ENCODE peak calls at places on chromosomes 12 and 14, in four cellular contexts. U is neuronal stem cell, W is breast epithelium, I is left lung. L is an unnamed sample.

GRCh38 chr12:121504505-121504904 is 76.3 kb downstream of the KDM2B start:
- DNase-seq in U (no peak), W (no peak), I (no peak), L (no peak)

GRCh38 chr12:48086327-48086726 is 19.6 kb downstream of the SENP1 start:
- DNase-seq in I (no peak), W (no peak), U (no peak), L (no peak)

GRCh38 chr14:24913746-24914145 is 136.2 kb downstream of the STXBP6 start:
- DNase-seq in U (no peak), I (no peak), W (no peak), L (no peak)

GRCh38 chr14:105203057-105203494 is 22.0 kb upstream of the NUDT14 start:
- DNase-seq in U (peak; percentile 74), I (peak; percentile 72), W (peak; percentile 86), L (peak; percentile 91)

GRCh38 chr12:110224379-110225304 is 56.4 kb upstream of the ATP2A2 start:
- DNase-seq in I (no peak), U (no peak), W (no peak), L (no peak)

GRCh38 chr12:92502417-92503028 is 200.3 kb upstream of the PLEKHG7 start:
- DNase-seq in W (no peak), U (no peak), I (no peak), L (no peak)

GRCh38 chr12:7966558-7966957 is 30.6 kb upstream of the SLC2A3 start:
- DNase-seq in I (peak; percentile 73), U (no peak), W (no peak), L (no peak)

GRCh38 chr14:73743431-73743931 is 29.3 kb upstream of the PNMA1 start:
- DNase-seq in I (peak; percentile 70), W (no peak), U (no peak), L (no peak)

GRCh38 chr12:114666746-114667668 is 17.0 kb downstream of the TBX3 start:
- DNase-seq in U (no peak), W (no peak), I (no peak), L (no peak)

GRCh38 chr14:66435683-66436082 is 50.5 kb upstream of the CCDC196 start:
- DNase-seq in U (no peak), W (no peak), I (no peak), L (no peak)

GRCh38 chr14:65594153-65594881 is 181.8 kb downstream of the FUT8 start:
- DNase-seq in I (peak; percentile 33), W (no peak), U (no peak), L (peak; percentile 52)

GRCh38 chr14:63493246-63493645 is 49.9 kb downstream of the PPP2R5E start:
- DNase-seq in I (no peak), W (no peak), U (peak; percentile 18), L (no peak)

GRCh38 chr14:54902521-54903420 is at the start of gene GCH1:
- DNase-seq in I (peak; percentile 69), W (peak; percentile 61), U (peak; percentile 72), L (peak; percentile 25)

GRCh38 chr14:73739174-73739898 is 25.2 kb upstream of the PNMA1 start:
- DNase-seq in U (no peak), W (no peak), I (no peak), L (no peak)

GRCh38 chr12:114678718-114679117 is 5.3 kb downstream of the TBX3 start:
- DNase-seq in U (no peak), W (no peak), I (no peak), L (no peak)

GRCh38 chr12:66242261-66242760 is 53.3 kb downstream of the IRAK3 start:
- DNase-seq in I (no peak), W (no peak), U (no peak), L (no peak)

GRCh38 chr12:45705404-45705803 is 24.1 kb upstream of the ARID2 start:
- DNase-seq in I (no peak), U (no peak), W (no peak), L (no peak)

GRCh38 chr12:42696424-42697149 is 107.0 kb upstream of the PRICKLE1 start:
- DNase-seq in W (peak; percentile 54), I (peak; percentile 38), U (no peak), L (no peak)

GRCh38 chr14:52248057-52248456 is 19.4 kb upstream of the PTGDR start:
- DNase-seq in W (no peak), U (no peak), I (no peak), L (no peak)

GRCh38 chr14:22812744-22813143 is 2.5 kb downstream of the SLC7A7 start:
- DNase-seq in I (no peak), U (no peak), W (no peak), L (no peak)

GRCh38 chr14:75280448-75280830 is 1.8 kb downstream of the FOS start:
- DNase-seq in U (no peak), W (no peak), I (no peak), L (no peak)

GRCh38 chr12:34108967-34109366 is 86.7 kb downstream of the ALG10 start:
- DNase-seq in I (no peak), U (no peak), W (no peak), L (no peak)

GRCh38 chr14:95895720-95896119 is 19.1 kb downstream of the TUNAR start:
- DNase-seq in I (no peak), W (no peak), U (no peak), L (peak; percentile 77)

GRCh38 chr12:18895946-18896345 is 158.0 kb downstream of the CAPZA3 start:
- DNase-seq in U (peak; percentile 23), W (no peak), I (no peak), L (peak; percentile 53)

GRCh38 chr12:51753980-51754675 is 94.4 kb downstream of the FIGNL2 start:
- DNase-seq in I (no peak), U (no peak), W (no peak), L (no peak)

GRCh38 chr12:14418526-14418925 is 53.0 kb downstream of the ATF7IP start:
- DNase-seq in W (no peak), U (no peak), I (no peak), L (no peak)

GRCh38 chr12:109544955-109545531 is 28.3 kb downstream of the MMAB start:
- DNase-seq in W (no peak), U (no peak), I (no peak), L (no peak)

GRCh38 chr12:38890102-38890501 is 15.3 kb downstream of the CPNE8 start:
- DNase-seq in W (no peak), I (no peak), U (no peak), L (no peak)

GRCh38 chr14:78987006-78987405 is 816.8 kb downstream of the NRXN3 start:
- DNase-seq in W (no peak), U (no peak), I (no peak), L (no peak)

GRCh38 chr12:57238854-57239554 is 9.5 kb downstream of the SHMT2 start:
- DNase-seq in I (peak; percentile 89), W (peak; percentile 83), U (peak; percentile 91), L (peak; percentile 98)

GRCh38 chr14:63840981-63841380 is 11.8 kb upstream of the SYNE2 start:
- DNase-seq in W (no peak), U (no peak), I (peak; percentile 35), L (peak; percentile 89)

GRCh38 chr12:52055781-52056711 is 4.8 kb downstream of the NR4A1 start:
- DNase-seq in W (no peak), I (no peak), U (no peak), L (no peak)

GRCh38 chr12:132604108-132605054 is 6.0 kb downstream of the LRCOL1 start:
- DNase-seq in I (no peak), U (no peak), W (no peak), L (no peak)

GRCh38 chr14:92696356-92696755 is 52.1 kb downstream of the LGMN start:
- DNase-seq in W (no peak), U (no peak), I (no peak), L (no peak)

GRCh38 chr12:851343-851742 is 98.2 kb downstream of the RAD52 start:
- DNase-seq in W (no peak), U (no peak), I (no peak), L (no peak)

GRCh38 chr12:848519-849191 is 96.3 kb downstream of the WNK1 start:
- DNase-seq in I (no peak), U (no peak), W (no peak), L (no peak)

GRCh38 chr12:851913-852312 is 97.6 kb downstream of the RAD52 start:
- DNase-seq in W (no peak), I (no peak), U (no peak), L (no peak)

GRCh38 chr12:849192-849527 is 96.8 kb downstream of the WNK1 start:
- DNase-seq in U (no peak), W (no peak), I (no peak), L (no peak)

DNA sequence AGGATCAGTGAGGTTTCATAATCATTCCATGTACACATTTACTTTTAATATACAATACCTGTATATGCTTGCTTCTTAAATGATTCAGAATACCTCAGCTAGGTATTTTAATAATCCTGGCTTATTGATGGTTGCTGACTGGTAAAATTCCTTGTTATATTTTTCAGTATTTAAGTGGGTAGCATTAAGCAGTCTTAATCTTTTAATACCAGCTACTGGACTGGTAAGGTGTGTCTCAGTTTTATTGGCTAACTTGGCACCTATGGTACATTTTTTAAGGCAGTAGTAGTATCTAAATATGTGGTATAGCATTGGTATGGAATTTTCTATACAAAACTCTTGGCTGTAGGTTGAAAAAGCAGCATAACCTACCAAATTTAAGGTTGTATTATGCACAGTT is 96.6 kb downstream of the RAD52 start:
- DNase-seq in U (no peak), I (no peak), W (no peak), L (no peak)
- H3K4me3 ChIP-seq in U (no peak overlapping the region), I (no peak overlapping the region), W (no peak overlapping the region), L (no peak overlapping the region)

GRCh38 chr12:54002278-54002914 is 2.4 kb downstream of the HOXC9 start:
- DNase-seq in I (no peak), W (no peak), U (no peak), L (no peak)
- H3K4me3 ChIP-seq in I (no peak overlapping the region), W (no peak overlapping the region), U (no peak overlapping the region), L (no peak overlapping the region)

DNA sequence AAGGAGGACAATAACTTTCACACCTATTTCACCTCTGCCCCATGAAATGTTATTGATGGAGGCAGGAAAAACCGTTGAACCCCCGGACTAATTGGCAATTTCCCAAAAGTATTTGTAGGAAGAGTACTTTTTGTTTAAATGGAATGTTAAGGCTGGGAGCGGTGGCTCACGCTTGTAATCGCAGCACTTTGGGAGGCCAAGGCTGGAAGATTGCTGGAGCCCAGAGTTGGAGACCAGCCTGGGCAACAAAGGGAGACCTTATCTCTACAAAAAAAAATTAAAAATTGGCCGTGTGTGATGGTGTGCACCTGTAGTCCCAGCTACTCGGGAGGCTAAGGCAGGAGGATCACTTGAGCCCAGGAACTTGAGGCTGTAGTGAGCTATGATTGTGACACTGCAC is 26.0 kb upstream of the SPTLC2 start:
- DNase-seq in U (no peak), I (no peak), W (no peak), L (no peak)
- H3K4me3 ChIP-seq in U (no peak overlapping the region), I (peak overlapping the region; percentile 38), W (peak overlapping the region; percentile 72), L (no peak overlapping the region)

DNA sequence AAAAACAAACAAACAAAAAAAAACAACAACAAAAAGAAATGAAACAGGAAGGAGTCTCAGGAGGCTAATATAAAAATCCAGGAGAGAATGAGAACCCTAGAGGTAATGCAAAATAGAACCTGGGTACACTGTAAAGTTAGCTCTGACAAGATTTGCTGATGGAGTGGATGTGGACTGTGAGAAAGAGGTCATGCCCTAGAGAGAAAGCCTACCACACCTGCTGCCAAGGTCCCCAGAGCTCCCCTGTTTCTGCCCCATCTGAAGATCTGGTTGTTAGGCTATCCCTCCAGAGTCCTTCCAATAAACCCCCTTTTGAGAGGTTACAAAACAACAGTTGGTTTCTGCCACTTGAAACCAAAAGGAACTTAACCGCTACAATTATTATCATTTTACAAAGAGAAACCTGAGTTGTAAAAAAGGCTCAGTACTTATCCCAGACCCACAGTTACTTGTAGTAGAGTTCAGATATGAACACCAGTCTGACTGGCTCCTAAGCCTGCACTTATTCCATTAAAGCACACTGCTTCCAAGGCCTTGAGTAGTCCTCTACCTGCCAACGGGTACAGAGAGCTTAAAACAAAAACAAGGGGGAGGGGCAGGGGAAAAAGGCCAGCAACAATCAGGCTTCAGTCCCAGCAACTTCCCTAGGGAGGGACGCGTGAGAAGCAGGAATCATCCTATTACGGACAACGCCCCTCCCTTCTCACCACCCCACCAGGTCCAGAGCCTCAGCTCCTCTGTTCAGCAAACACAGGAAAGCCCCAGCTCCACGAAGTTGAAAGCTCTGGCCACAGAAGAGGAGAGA is 27.7 kb downstream of the PPP1R13B start:
- DNase-seq in U (peak; percentile 5), I (peak; percentile 55), W (no peak), L (peak; percentile 27)
- H3K4me3 ChIP-seq in U (no peak overlapping the region), I (no peak overlapping the region), W (peak overlapping the region; percentile 9), L (peak overlapping the region; percentile 36)

L was measured in H1.